ENCODE peak calls at places on chromosome 13, in six cellular contexts. One of them, this sample, is unnamed. For H3K9me3, the result is how much of the 10 kb centered on the place peaks cover.

GRCh38 chr13:74200081-74200480 is 65.9 kb upstream of the KLF12 start:
- DNase-seq in IMR-90: peak
- DNase-seq in H1: no peak
- DNase-seq in H9: no peak
- DNase-seq in mesenchymal stem cell: no peak
- DNase-seq in trophoblast cell: no peak
- DNase-seq in this sample: no peak

GRCh38 chr13:94516456-94516855 is 37.0 kb upstream of the DCT start:
- DNase-seq in IMR-90: no peak
- DNase-seq in H1: no peak
- DNase-seq in H9: no peak
- DNase-seq in mesenchymal stem cell: no peak
- DNase-seq in trophoblast cell: no peak
- DNase-seq in this sample: no peak

GRCh38 chr13:114019367-114019766 is 45.5 kb upstream of the C13orf46 start:
- DNase-seq in IMR-90: no peak
- DNase-seq in H1: no peak
- DNase-seq in H9: peak
- DNase-seq in mesenchymal stem cell: no peak
- DNase-seq in trophoblast cell: no peak
- DNase-seq in this sample: no peak

GRCh38 chr13:33231339-33231738 is 54.2 kb downstream of the STARD13 start:
- DNase-seq in IMR-90: no peak
- DNase-seq in H1: no peak
- DNase-seq in H9: no peak
- DNase-seq in mesenchymal stem cell: no peak
- DNase-seq in trophoblast cell: no peak
- DNase-seq in this sample: no peak

GRCh38 chr13:98246538-98247172 is 69.6 kb upstream of the RNF113B start:
- DNase-seq in IMR-90: peak
- DNase-seq in H1: no peak
- DNase-seq in H9: no peak
- DNase-seq in mesenchymal stem cell: no peak
- DNase-seq in trophoblast cell: peak
- DNase-seq in this sample: no peak

GRCh38 chr13:27338207-27338606 is 67.6 kb downstream of the RASL11A start:
- DNase-seq in IMR-90: no peak
- DNase-seq in H1: no peak
- DNase-seq in H9: no peak
- DNase-seq in mesenchymal stem cell: no peak
- DNase-seq in trophoblast cell: no peak
- DNase-seq in this sample: no peak

GRCh38 chr13:62088155-62088554 is 672.5 kb upstream of the PCDH20 start:
- DNase-seq in IMR-90: no peak
- DNase-seq in H1: no peak
- DNase-seq in H9: no peak
- DNase-seq in mesenchymal stem cell: no peak
- DNase-seq in trophoblast cell: no peak
- DNase-seq in this sample: no peak

GRCh38 chr13:99260216-99260615 is 2.0 kb upstream of the GPR18 start:
- DNase-seq in IMR-90: peak
- DNase-seq in H1: no peak
- DNase-seq in H9: no peak
- DNase-seq in mesenchymal stem cell: no peak
- DNase-seq in trophoblast cell: no peak
- DNase-seq in this sample: no peak

GRCh38 chr13:84834201-84834600 is 951.9 kb upstream of the SLITRK1 start:
- DNase-seq in IMR-90: no peak
- DNase-seq in H1: no peak
- DNase-seq in H9: no peak
- DNase-seq in mesenchymal stem cell: no peak
- DNase-seq in trophoblast cell: no peak
- DNase-seq in this sample: no peak

DNA sequence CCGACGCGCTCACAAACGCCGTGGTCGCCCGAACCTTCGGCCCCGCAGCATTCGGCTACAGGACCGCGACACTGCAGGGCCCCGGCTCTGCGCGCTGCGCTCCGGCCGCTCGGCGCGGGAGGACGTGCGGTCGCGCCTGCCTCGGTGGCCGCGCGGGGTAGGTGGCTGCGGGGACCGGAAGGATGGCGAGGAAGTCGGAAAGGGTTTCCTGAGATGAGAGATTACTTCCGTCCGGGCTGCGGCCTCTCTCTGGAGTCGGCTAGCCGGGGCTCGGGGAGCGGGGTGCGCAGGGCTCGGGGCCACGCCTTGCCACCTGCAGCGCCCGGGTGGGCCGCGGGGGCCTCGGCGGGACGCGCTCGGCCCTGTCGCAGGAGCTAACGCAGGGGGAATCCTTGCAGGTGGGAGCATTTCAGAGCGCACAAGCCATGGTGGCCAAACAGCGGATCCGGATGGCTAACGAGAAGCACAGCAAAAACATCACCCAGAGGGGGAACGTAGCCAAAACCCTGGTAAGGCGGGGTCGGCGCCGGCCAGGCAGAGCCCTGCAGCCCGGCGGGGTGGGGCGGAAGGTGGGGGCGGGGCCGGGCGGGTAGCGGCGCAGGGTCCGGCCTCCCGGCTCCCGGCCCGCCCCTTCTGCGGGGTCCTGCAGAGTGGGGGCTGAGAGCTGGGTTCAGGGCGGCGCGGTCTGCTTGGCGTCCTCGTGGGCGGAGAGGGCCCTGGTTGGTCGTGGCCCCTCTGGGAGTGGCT is at the start of gene SERP2:
- DNase-seq in IMR-90: no peak
- DNase-seq in H1: peak
- DNase-seq in H9: peak
- DNase-seq in mesenchymal stem cell: no peak
- DNase-seq in trophoblast cell: no peak
- DNase-seq in this sample: peak
- H4K8ac ChIP-seq in IMR-90: peak
- H4K8ac ChIP-seq in H1: peak
- H4K8ac ChIP-seq in H9: no peak
- H4K8ac ChIP-seq in mesenchymal stem cell: peak
- H4K8ac ChIP-seq in trophoblast cell: peak
- H4K8ac ChIP-seq in this sample: no peak

DNA sequence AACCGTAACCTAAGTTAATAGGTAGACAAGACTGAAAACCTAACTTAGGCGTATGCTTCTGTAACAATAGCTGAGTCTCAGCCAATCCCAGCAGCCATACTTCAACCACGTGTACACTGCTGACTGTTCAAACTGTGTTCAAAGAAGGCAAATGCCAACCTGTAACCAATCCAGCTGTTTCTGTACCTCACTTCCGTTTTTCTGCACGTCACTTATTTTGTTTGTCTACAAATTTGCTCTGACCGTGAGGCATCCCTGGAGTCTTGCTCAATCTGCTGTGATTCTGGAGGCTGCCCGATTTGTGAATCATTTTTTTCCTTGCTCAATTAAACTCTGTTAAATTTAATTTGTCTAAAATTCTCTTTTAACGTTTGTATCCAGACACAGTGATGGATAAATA is 59.2 kb downstream of the EDNRB start:
- DNase-seq in IMR-90: peak
- DNase-seq in H1: no peak
- DNase-seq in H9: no peak
- DNase-seq in mesenchymal stem cell: peak
- DNase-seq in trophoblast cell: peak
- DNase-seq in this sample: no peak
- H2BK5ac ChIP-seq in IMR-90: peak
- H2BK5ac ChIP-seq in H1: peak
- H2BK5ac ChIP-seq in H9: no peak
- H2BK5ac ChIP-seq in mesenchymal stem cell: no peak
- H2BK5ac ChIP-seq in trophoblast cell: no peak
- H2BK5ac ChIP-seq in this sample: no peak

GRCh38 chr13:37290691-37291090 is 185.2 kb upstream of the CSNK1A1L start:
- DNase-seq in IMR-90: no peak
- DNase-seq in H1: no peak
- DNase-seq in H9: no peak
- DNase-seq in mesenchymal stem cell: no peak
- DNase-seq in trophoblast cell: no peak
- DNase-seq in this sample: no peak

GRCh38 chr13:37289212-37289935 is 183.9 kb upstream of the CSNK1A1L start:
- DNase-seq in IMR-90: no peak
- DNase-seq in H1: no peak
- DNase-seq in H9: no peak
- DNase-seq in mesenchymal stem cell: no peak
- DNase-seq in trophoblast cell: no peak
- DNase-seq in this sample: no peak

GRCh38 chr13:37295573-37295972 is 190.1 kb upstream of the CSNK1A1L start:
- DNase-seq in IMR-90: no peak
- DNase-seq in H1: no peak
- DNase-seq in H9: no peak
- DNase-seq in mesenchymal stem cell: no peak
- DNase-seq in trophoblast cell: no peak
- DNase-seq in this sample: no peak

GRCh38 chr13:37295046-37295445 is 189.6 kb upstream of the CSNK1A1L start:
- DNase-seq in IMR-90: no peak
- DNase-seq in H1: no peak
- DNase-seq in H9: no peak
- DNase-seq in mesenchymal stem cell: no peak
- DNase-seq in trophoblast cell: no peak
- DNase-seq in this sample: no peak

DNA sequence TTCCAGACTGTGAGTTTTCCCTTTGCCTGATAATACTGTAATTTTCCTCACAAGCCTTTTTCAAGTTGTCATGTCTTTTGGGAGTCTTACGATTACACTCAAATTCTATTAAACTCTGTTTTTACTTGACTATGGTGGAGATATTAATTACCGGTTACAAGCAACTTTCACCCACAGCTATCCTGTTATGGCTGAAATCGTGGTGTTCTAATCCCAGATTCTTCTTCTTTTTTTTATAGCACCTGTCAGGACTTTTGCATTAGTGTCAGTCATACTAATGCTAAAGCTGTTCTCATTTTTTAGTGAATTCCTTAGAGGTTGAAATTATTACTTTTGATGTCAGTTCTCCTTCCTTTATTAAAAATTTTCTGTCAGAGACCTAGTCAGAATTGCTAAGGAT is 187.8 kb upstream of the CSNK1A1L start:
- DNase-seq in IMR-90: no peak
- DNase-seq in H1: no peak
- DNase-seq in H9: no peak
- DNase-seq in mesenchymal stem cell: no peak
- DNase-seq in trophoblast cell: no peak
- DNase-seq in this sample: no peak
- H3K9me3 ChIP-seq in IMR-90: under half
- H3K9me3 ChIP-seq in H1: under half
- H3K9me3 ChIP-seq in H9: under half
- H3K9me3 ChIP-seq in mesenchymal stem cell: under half
- H3K9me3 ChIP-seq in trophoblast cell: under half
- H3K9me3 ChIP-seq in this sample: under half

DNA sequence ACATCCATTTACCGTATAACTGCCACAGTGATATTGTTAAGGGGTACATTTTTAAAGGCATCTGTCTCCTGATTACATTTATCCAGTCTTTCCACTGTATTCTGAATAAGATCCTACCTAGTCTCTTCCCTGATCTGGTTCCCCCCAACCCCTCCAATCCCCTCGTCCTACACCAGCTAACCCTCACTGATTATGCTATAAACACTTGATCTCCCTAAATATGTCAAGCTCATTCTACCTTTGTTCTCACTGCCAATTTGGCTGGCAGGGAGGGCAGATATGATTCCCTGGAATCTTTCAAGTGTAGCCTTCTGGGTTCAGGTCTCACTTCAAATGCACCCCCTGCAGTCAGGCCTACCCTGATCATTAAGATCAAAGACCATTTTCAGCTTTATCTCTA is 1379.8 kb upstream of the MIR17HG start:
- DNase-seq in IMR-90: no peak
- DNase-seq in H1: no peak
- DNase-seq in H9: no peak
- DNase-seq in mesenchymal stem cell: no peak
- DNase-seq in trophoblast cell: no peak
- DNase-seq in this sample: no peak
- H4K8ac ChIP-seq in IMR-90: no peak
- H4K8ac ChIP-seq in H1: no peak
- H4K8ac ChIP-seq in H9: no peak
- H4K8ac ChIP-seq in mesenchymal stem cell: no peak
- H4K8ac ChIP-seq in trophoblast cell: no peak
- H4K8ac ChIP-seq in this sample: no peak

DNA sequence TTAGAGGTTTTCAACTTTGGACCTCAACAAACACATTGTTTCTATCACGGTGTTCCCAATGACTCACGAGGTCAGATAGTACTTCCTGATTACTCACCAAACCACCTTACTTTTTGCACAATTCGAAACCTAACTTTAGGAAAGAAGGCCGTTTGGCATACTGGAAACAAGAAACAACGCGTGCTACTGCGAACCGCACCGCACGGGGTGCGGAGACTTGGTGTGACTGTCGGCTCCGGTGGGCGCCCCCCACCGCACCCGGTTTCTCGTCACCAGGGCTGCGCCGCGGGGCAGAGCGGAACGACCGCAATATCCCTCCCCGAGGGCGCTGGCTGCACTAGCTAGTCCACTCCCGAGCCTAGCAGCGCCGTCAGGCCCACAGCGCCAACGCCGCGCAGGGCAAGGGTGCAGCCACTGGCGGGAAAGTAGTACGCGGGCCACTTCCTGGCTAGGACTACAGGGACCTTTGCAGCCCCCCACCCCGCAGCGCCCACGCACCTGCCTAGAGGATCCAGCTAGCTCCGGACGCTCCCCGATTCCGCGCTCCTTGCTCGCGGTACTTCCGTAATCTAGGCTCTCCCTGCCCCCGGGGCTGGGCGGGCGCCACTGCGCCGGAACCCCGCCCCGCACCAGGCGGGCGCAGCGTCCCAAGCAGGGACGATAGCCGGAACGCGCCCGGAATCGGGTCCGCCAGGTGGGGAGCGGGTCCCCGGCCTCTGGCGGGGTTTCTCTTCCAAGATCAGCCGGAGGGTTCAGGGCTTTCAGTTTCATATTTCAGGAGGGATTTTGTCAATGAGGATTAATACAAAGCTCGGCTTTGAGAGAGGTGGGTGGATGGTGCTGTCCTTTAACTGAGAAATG is at the start of gene PARP4:
- DNase-seq in IMR-90: peak
- DNase-seq in H1: no peak
- DNase-seq in H9: peak
- DNase-seq in mesenchymal stem cell: peak
- DNase-seq in trophoblast cell: peak
- DNase-seq in this sample: peak
- H2BK5ac ChIP-seq in IMR-90: peak
- H2BK5ac ChIP-seq in H1: peak
- H2BK5ac ChIP-seq in H9: no peak
- H2BK5ac ChIP-seq in mesenchymal stem cell: peak
- H2BK5ac ChIP-seq in trophoblast cell: peak
- H2BK5ac ChIP-seq in this sample: no peak

This sample was measured in neuronal stem cell.